ENCODE peak calls at places on chromosomes 7 and 10, in four cellular contexts. N, M, Z and U are unnamed samples.

GRCh38 chr10:85557077-85557476 is 809.5 kb downstream of the GRID1 start:
- DNase-seq in N (no peak), M (no peak), Z (no peak), U (no peak)

GRCh38 chr10:115941247-115941840 is 331.7 kb downstream of the GFRA1 start:
- DNase-seq in N (no peak), M (no peak), Z (no peak), U (no peak)

GRCh38 chr7:23012186-23012585 is 1.7 kb downstream of the HYCC1 start:
- DNase-seq in N (no peak), M (no peak), Z (no peak), U (no peak)

GRCh38 chr10:1404236-1404952 is 332.9 kb downstream of the ADARB2 start:
- DNase-seq in N (no peak), M (no peak), Z (no peak), U (no peak)

GRCh38 chr7:17608114-17608833 is 309.8 kb downstream of the AHR start:
- DNase-seq in N (peak; percentile 50), M (no peak), Z (no peak), U (no peak)

GRCh38 chr7:76346097-76346496 is 12.7 kb downstream of the YWHAG start:
- DNase-seq in N (no peak), M (no peak), Z (no peak), U (no peak)

GRCh38 chr10:99779335-99779734 is 3.1 kb upstream of the ABCC2 start:
- DNase-seq in N (peak; percentile 83), M (no peak), Z (no peak), U (no peak)

GRCh38 chr10:62858364-62858763 is 42.2 kb upstream of the EGR2 start:
- DNase-seq in N (peak; percentile 3), M (no peak), Z (peak; percentile 46), U (no peak)

GRCh38 chr10:21737061-21737460 is 203.0 kb downstream of the MLLT10 start:
- DNase-seq in N (no peak), M (no peak), Z (no peak), U (no peak)

GRCh38 chr10:95445837-95446347 is 115.3 kb downstream of the SORBS1 start:
- DNase-seq in N (peak; percentile 69), M (peak; percentile 40), Z (peak; percentile 80), U (peak; percentile 41)

GRCh38 chr10:120505866-120506265 is 48.8 kb downstream of the PLPP4 start:
- DNase-seq in N (no peak), M (no peak), Z (no peak), U (no peak)

GRCh38 chr7:1313591-1313990 is 80.9 kb downstream of the UNCX start:
- DNase-seq in N (no peak), M (no peak), Z (no peak), U (no peak)

GRCh38 chr7:2005746-2006145 is 227.0 kb downstream of the MAD1L1 start:
- DNase-seq in N (no peak), M (no peak), Z (peak; percentile 21), U (no peak)

GRCh38 chr10:106950060-106950459 is 214.4 kb downstream of the SORCS1 start:
- DNase-seq in N (no peak), M (no peak), Z (no peak), U (no peak)

GRCh38 chr7:50121269-50121668 is 28.2 kb upstream of the ZPBP start:
- DNase-seq in N (no peak), M (no peak), Z (no peak), U (no peak)

GRCh38 chr10:72030762-72031543 is 57.4 kb downstream of the SPOCK2 start:
- DNase-seq in N (no peak), M (no peak), Z (no peak), U (no peak)

GRCh38 chr10:59271160-59271559 is 91.2 kb downstream of the FAM13C start:
- DNase-seq in N (no peak), M (no peak), Z (no peak), U (no peak)

GRCh38 chr10:109933984-109934565 is 10.8 kb upstream of the XPNPEP1 start:
- DNase-seq in N (peak; percentile 52), M (no peak), Z (peak; percentile 65), U (no peak)

GRCh38 chr7:100799037-100799896 is 28.1 kb downstream of the EPHB4 start:
- DNase-seq in N (peak; percentile 52), M (peak; percentile 65), Z (peak; percentile 79), U (peak; percentile 23)

GRCh38 chr10:86360657-86361056 is 5.9 kb downstream of the GRID1 start:
- DNase-seq in N (no peak), M (no peak), Z (no peak), U (no peak)

GRCh38 chr7:21767300-21767900 is 178.3 kb downstream of the CDCA7L start:
- DNase-seq in N (peak; percentile 24), M (peak; percentile 27), Z (peak; percentile 84), U (no peak)

GRCh38 chr10:32207544-32207943 is 139.4 kb downstream of the EPC1 start:
- DNase-seq in N (peak; percentile 28), M (no peak), Z (peak; percentile 54), U (no peak)

GRCh38 chr7:54778166-54778565 is 19.2 kb upstream of the SEC61G start:
- DNase-seq in N (no peak), M (no peak), Z (no peak), U (no peak)

GRCh38 chr7:49643321-49643720 is 130.1 kb upstream of the VWC2 start:
- DNase-seq in N (no peak), M (no peak), Z (no peak), U (no peak)

GRCh38 chr10:99430451-99431189 is at the start of gene GOT1:
- DNase-seq in N (peak; percentile 99), M (peak; percentile 77), Z (peak; percentile 99), U (peak; percentile 96)

GRCh38 chr7:80515298-80515697 is 3.4 kb upstream of the GNAT3 start:
- DNase-seq in N (no peak), M (no peak), Z (no peak), U (no peak)

GRCh38 chr7:134845461-134845860 is 66.0 kb downstream of the CALD1 start:
- DNase-seq in N (no peak), M (no peak), Z (no peak), U (no peak)

GRCh38 chr10:70617798-70618568 is 15.4 kb upstream of the PRF1 start:
- DNase-seq in N (peak; percentile 44), M (no peak), Z (no peak), U (no peak)

GRCh38 chr7:129952164-129952652 is 552 bp downstream of the UBE2H start:
- DNase-seq in N (no peak), M (peak; percentile 44), Z (peak; percentile 44), U (no peak)

GRCh38 chr10:75407716-75408511 is 6.3 kb upstream of the ZNF503 start:
- DNase-seq in N (no peak), M (peak; percentile 35), Z (peak; percentile 56), U (no peak)

GRCh38 chr10:131975796-131976195 is 5.9 kb downstream of the BNIP3 start:
- DNase-seq in N (no peak), M (no peak), Z (no peak), U (no peak)

GRCh38 chr7:543790-544527 is 24.3 kb upstream of the PDGFA start:
- DNase-seq in N (peak; percentile 13), M (no peak), Z (no peak), U (no peak)

GRCh38 chr10:78808736-78809135 is 260.0 kb upstream of the ZMIZ1 start:
- DNase-seq in N (no peak), M (no peak), Z (no peak), U (no peak)

GRCh38 chr10:49827297-49827696 is 65.2 kb upstream of the OGDHL start:
- DNase-seq in N (no peak), M (no peak), Z (no peak), U (no peak)

DNA sequence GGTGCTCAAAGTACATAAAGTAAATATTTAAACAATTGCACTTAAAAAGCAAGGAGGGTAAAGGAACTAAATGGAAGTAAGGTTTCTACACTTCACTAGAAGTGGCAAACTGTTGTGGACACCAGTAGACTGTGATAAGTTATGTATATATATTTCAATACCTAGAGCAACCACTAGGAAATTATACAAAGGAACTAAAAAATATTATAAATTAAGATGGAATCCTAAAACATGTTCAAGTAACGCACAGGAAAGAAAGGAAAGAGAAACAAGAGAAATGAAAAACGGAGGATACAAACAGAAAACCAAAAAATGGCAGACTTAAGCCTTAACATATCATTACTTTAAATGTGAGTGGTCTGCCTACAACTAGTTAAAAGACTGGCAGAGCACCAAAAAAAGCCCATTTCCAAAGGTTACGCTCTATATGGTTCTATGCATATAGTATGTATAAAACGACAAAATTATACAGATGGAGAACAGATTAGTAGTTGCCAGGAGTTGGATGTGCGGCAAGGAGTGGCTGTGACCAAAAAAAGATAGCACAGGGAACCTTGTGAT is 19.0 kb downstream of the VPS41 start:
- DNase-seq in N (no peak), M (no peak), Z (no peak), U (no peak)
- TF ChIP-seq CTCF in N (no peak), M (peak; percentile 59), Z (peak; percentile 44), U (no peak)

GRCh38 chr7:45645141-45645969 is 71.2 kb downstream of the ADCY1 start:
- DNase-seq in N (no peak), M (no peak), Z (no peak), U (no peak)

GRCh38 chr7:45643630-45644029 is 69.5 kb downstream of the ADCY1 start:
- DNase-seq in N (no peak), M (no peak), Z (no peak), U (no peak)

GRCh38 chr7:45644237-45644636 is 70.1 kb downstream of the ADCY1 start:
- DNase-seq in N (no peak), M (no peak), Z (no peak), U (no peak)

GRCh38 chr7:45638916-45639315 is 64.7 kb downstream of the ADCY1 start:
- DNase-seq in N (no peak), M (no peak), Z (peak; percentile 2), U (no peak)

GRCh38 chr7:45642044-45642443 is 67.9 kb downstream of the ADCY1 start:
- DNase-seq in N (no peak), M (no peak), Z (no peak), U (no peak)
- TF ChIP-seq CTCF in N (no peak), M (no peak), Z (no peak), U (no peak)

DNA sequence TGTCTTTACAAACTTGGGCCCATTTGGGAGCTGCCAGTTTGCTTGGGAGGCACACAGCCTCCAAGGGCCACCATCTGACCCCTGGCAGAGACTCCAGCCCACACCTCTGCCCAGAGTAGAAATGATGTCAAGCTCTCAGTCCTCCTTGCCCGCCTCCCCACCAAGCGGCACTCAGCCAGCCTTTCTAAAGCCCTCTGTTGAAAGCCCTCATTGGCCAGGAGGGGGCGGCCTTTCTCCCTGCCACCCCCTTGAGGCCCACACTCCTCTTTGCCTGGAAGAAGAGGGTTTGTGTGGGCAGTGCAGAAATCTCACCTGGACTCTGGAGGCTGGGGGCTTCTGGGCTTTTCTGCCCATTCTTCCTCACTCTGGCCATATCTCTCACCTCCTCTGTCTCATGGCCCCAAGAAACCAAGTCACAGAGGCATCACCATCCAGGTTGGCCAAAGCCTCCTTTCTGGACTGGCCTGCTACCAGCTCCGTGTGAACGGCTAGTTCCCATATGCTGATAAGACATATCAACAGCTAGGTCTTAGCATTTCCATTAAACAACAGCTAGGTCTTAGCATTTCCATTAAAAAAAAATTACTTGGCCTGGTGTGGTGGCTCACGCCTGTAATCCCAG is 36.1 kb downstream of the UBTD1 start:
- DNase-seq in N (no peak), M (no peak), Z (peak; percentile 78), U (no peak)
- TF ChIP-seq CTCF in N (peak; percentile 51), M (peak; percentile 51), Z (peak; percentile 87), U (peak; percentile 40)

DNA sequence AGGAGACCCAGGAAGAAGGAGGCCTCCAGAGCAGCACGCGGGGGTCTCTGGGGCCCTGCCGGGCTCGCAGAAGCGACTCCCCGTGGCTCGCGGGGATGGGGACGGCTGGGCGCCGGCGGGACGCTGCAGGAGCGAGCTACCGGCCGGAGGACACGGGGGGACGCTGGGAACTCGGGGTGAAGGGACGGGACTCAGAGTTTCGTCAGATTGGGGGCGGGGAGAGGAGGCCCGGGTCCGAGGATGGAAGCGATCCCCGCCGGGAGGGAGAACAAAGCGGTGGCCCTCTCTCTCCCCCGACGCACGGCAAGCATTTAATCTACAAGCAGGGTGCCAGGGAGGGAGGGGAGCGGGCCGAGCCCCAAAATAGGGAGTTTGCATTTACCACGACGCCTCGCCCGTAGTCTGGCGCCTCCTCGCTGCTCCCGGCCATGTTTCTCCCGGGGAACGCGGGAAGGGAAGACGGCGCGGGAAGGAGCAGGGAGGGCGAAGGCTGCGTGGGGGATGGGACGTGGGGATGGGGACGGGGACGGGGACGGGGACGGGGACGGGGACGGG is at the start of gene PRTFDC1:
- DNase-seq in N (no peak), M (peak; percentile 56), Z (peak; percentile 55), U (no peak)
- TF ChIP-seq CTCF in N (no peak), M (no peak), Z (no peak), U (peak; percentile 33)